ENCODE peak calls at places on chromosome 15, in six cellular contexts. U, Q, B, L, W and H are unnamed samples.

GRCh38 chr15:67192185-67192584 is 62.3 kb downstream of the AAGAB start:
- DNase-seq in U (no peak), Q (no peak), B (no peak), L (no peak), W (no peak), H (no peak)

GRCh38 chr15:89016549-89017041 is 71.7 kb upstream of the ABHD2 start:
- DNase-seq in U (no peak), Q (no peak), B (no peak), L (no peak), W (peak; percentile 33), H (no peak)

GRCh38 chr15:93341164-93341563 is 252.2 kb upstream of the RGMA start:
- DNase-seq in U (no peak), Q (no peak), B (no peak), L (no peak), W (no peak), H (no peak)

GRCh38 chr15:22253676-22254408 is 173.5 kb downstream of the OR4M2 start:
- DNase-seq in U (no peak), Q (no peak), B (no peak), L (no peak), W (no peak), H (no peak)

GRCh38 chr15:60326824-60327654 is 70.7 kb downstream of the ANXA2 start:
- DNase-seq in U (no peak), Q (peak; percentile 59), B (no peak), L (peak; percentile 42), W (no peak), H (no peak)

GRCh38 chr15:43168192-43169107 is 16.8 kb upstream of the CCNDBP1 start:
- DNase-seq in U (no peak), Q (peak; percentile 1), B (no peak), L (peak; percentile 53), W (peak; percentile 21), H (no peak)

GRCh38 chr15:63967616-63968015 is 78.7 kb downstream of the DAPK2 start:
- DNase-seq in U (no peak), Q (no peak), B (no peak), L (no peak), W (no peak), H (no peak)

GRCh38 chr15:99633655-99634054 is 67.9 kb downstream of the MEF2A start:
- DNase-seq in U (no peak), Q (no peak), B (no peak), L (no peak), W (no peak), H (no peak)

GRCh38 chr15:40762919-40763800 is 708 bp upstream of the GCHFR start:
- DNase-seq in U (no peak), Q (no peak), B (no peak), L (no peak), W (no peak), H (no peak)

GRCh38 chr15:43243246-43243645 is 22.4 kb upstream of the EPB42 start:
- DNase-seq in U (no peak), Q (no peak), B (no peak), L (no peak), W (no peak), H (no peak)

GRCh38 chr15:39843561-39843960 is 60.9 kb upstream of the FSIP1 start:
- DNase-seq in U (no peak), Q (no peak), B (no peak), L (no peak), W (no peak), H (no peak)

GRCh38 chr15:89640245-89640644 is 15.0 kb downstream of the KIF7 start:
- DNase-seq in U (no peak), Q (no peak), B (no peak), L (no peak), W (no peak), H (no peak)

GRCh38 chr15:25775317-25775912 is 87.7 kb downstream of the ATP10A start:
- DNase-seq in U (no peak), Q (no peak), B (no peak), L (peak; percentile 39), W (peak; percentile 73), H (no peak)

GRCh38 chr15:44298878-44299277 is 10.4 kb downstream of the GOLM2 start:
- DNase-seq in U (no peak), Q (no peak), B (no peak), L (peak; percentile 14), W (no peak), H (no peak)

GRCh38 chr15:80849308-80849707 is 70.1 kb downstream of the CEMIP start:
- DNase-seq in U (no peak), Q (no peak), B (no peak), L (peak; percentile 81), W (peak; percentile 54), H (no peak)